ENCODE peak calls at places on chromosomes 3 and 15, in five cellular contexts. O is neural progenitor cell; E is aorta; W is CD8-positive, alpha-beta memory T cell; N is heart right ventricle. R is an unnamed sample.

GRCh38 chr3:194145702-194146101 is 9.8 kb downstream of the HES1 start:
- DNase-seq in N (no peak), E (no peak), W (no peak), O (no peak), R (no peak)

GRCh38 chr3:141538568-141538967 is 51.7 kb downstream of the RASA2 start:
- DNase-seq in E (no peak), W (no peak), O (no peak), N (no peak), R (no peak)

GRCh38 chr15:31128919-31129768 is 27.6 kb upstream of the TRPM1 start:
- DNase-seq in O (peak; percentile 74), W (peak; percentile 63), N (peak; percentile 67), E (peak; percentile 76), R (peak; percentile 60)

GRCh38 chr3:150627557-150627956 is 24.4 kb downstream of the SELENOT start:
- DNase-seq in E (no peak), O (no peak), W (no peak), N (peak; percentile 44), R (no peak)

GRCh38 chr15:24772256-24772655 is 96.7 kb downstream of the NPAP1 start:
- DNase-seq in E (no peak), O (peak; percentile 67), W (no peak), N (no peak), R (no peak)

GRCh38 chr3:32175607-32176197 is 62.8 kb upstream of the CMTM8 start:
- DNase-seq in N (peak; percentile 33), W (peak; percentile 45), O (peak; percentile 90), E (no peak), R (peak; percentile 50)

GRCh38 chr3:61928020-61928419 is 366.6 kb downstream of the PTPRG start:
- DNase-seq in N (no peak), O (no peak), W (no peak), E (no peak), R (no peak)

GRCh38 chr15:80977627-80978036 is 12.0 kb downstream of the MESD start:
- DNase-seq in W (no peak), E (peak; percentile 70), N (peak; percentile 56), O (peak; percentile 82), R (no peak)

GRCh38 chr3:67012564-67012963 is 14.5 kb downstream of the KBTBD8 start:
- DNase-seq in W (no peak), O (no peak), N (no peak), E (no peak), R (no peak)

GRCh38 chr15:58331903-58332675 is 99.7 kb upstream of the LIPC start:
- DNase-seq in O (peak; percentile 38), E (peak; percentile 98), N (peak; percentile 96), W (peak; percentile 41), R (peak; percentile 82)

GRCh38 chr15:31374489-31374888 is 47.9 kb downstream of the KLF13 start:
- DNase-seq in N (no peak), E (no peak), W (no peak), O (no peak), R (no peak)

GRCh38 chr15:58865420-58865880 is 68.0 kb downstream of the SLTM start:
- DNase-seq in E (no peak), O (no peak), N (no peak), W (no peak), R (no peak)

GRCh38 chr3:37856381-37856780 is 5.3 kb upstream of the CTDSPL start:
- DNase-seq in O (no peak), N (peak; percentile 68), E (peak; percentile 58), W (no peak), R (no peak)

GRCh38 chr15:61083781-61084134 is 145.3 kb downstream of the RORA start:
- DNase-seq in W (no peak), N (no peak), O (no peak), E (no peak), R (no peak)

GRCh38 chr15:34791701-34792100 is 3.6 kb downstream of the ACTC1 start:
- DNase-seq in E (no peak), O (no peak), N (no peak), W (no peak), R (no peak)

GRCh38 chr3:59908700-59909099 is 858.9 kb upstream of the CFAP20DC start:
- DNase-seq in O (no peak), W (no peak), E (no peak), N (no peak), R (no peak)

GRCh38 chr3:187987919-187988318 is 166.0 kb upstream of the LPP start:
- DNase-seq in W (no peak), N (no peak), E (no peak), O (no peak), R (peak; percentile 45)

GRCh38 chr15:35023794-35024193 is 35.7 kb upstream of the ZNF770 start:
- DNase-seq in O (no peak), N (no peak), W (no peak), E (no peak), R (no peak)

GRCh38 chr3:23501201-23501824 is 298.2 kb downstream of the UBE2E2 start:
- DNase-seq in O (no peak), W (no peak), E (no peak), N (peak; percentile 62), R (no peak)

GRCh38 chr3:104150724-104151123 is 1216.0 kb upstream of the ALCAM start:
- DNase-seq in N (no peak), E (no peak), O (no peak), W (no peak), R (no peak)

GRCh38 chr3:17927036-17927435 is 184.6 kb upstream of the TBC1D5 start:
- DNase-seq in W (no peak), O (no peak), N (no peak), E (no peak), R (no peak)
- H3K4me1 ChIP-seq in W (no peaks in the 10 kb centered on the region), O (no peaks in the 10 kb centered on the region), N (no peaks in the 10 kb centered on the region), E (no peaks in the 10 kb centered on the region), R (no peaks in the 10 kb centered on the region)

DNA sequence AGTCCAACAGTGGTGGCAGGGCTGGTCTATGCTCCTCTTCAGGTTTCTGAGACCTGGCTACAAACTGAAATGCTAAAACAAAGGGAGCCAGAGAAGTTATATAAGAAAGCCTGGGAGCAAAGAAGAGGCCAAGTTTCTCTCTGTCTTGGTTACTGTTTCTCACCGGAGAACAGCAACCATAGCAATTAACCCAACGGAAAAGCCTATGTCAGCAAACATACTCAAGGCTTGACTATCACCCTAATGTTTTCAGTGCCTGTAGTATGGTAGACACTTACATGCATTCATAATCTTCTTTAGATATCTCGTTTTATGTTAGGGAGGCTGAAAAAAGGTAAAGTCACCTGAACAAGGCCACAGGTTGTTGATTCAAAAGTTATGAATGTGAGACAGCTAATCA is 86.3 kb upstream of the CLSTN2 start:
- DNase-seq in W (no peak), E (no peak), N (no peak), O (no peak), R (no peak)
- H3K4me1 ChIP-seq in W (no peaks in the 10 kb centered on the region), E (no peaks in the 10 kb centered on the region), N (no peaks in the 10 kb centered on the region), O (no peaks in the 10 kb centered on the region), R (no peaks in the 10 kb centered on the region)

DNA sequence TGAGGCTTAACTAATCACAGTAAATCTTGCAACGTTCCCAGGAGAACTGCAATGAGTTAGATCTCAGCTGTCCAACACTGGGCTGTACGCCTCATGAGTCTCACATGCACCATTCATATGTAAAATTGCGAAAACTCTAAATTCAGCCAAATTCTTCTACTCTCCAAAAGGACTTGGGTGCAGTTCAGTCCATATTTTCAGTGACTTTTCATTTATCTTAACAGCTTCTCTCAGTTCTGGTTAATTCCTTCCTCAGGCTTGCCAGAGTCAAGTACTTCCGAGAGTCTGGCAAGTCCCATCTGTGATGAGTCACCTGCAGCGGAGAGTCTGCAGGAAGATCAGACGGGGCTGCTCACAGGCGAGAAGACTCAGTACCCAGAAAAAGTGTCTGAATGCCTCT is 11.5 kb downstream of the CCDC80 start:
- DNase-seq in E (peak; percentile 71), W (no peak), O (no peak), N (peak; percentile 50), R (no peak)
- H3K4me1 ChIP-seq in E (no peaks in the 10 kb centered on the region), W (no peaks in the 10 kb centered on the region), O (peaks cover 42% of the 10 kb centered on the region), N (peaks cover 8% of the 10 kb centered on the region), R (no peaks in the 10 kb centered on the region)

GRCh38 chr3:134790099-134790498 is 5.0 kb upstream of the EPHB1 start:
- DNase-seq in W (no peak), O (no peak), N (no peak), E (no peak), R (no peak)
- H3K4me1 ChIP-seq in W (no peaks in the 10 kb centered on the region), O (no peaks in the 10 kb centered on the region), N (no peaks in the 10 kb centered on the region), E (no peaks in the 10 kb centered on the region), R (no peaks in the 10 kb centered on the region)

GRCh38 chr3:14306167-14306566 is 96.2 kb upstream of the SLC6A6 start:
- DNase-seq in N (peak; percentile 24), O (no peak), E (no peak), W (no peak), R (no peak)
- H3K4me1 ChIP-seq in N (peaks cover 10% of the 10 kb centered on the region), O (no peaks in the 10 kb centered on the region), E (no peaks in the 10 kb centered on the region), W (no peaks in the 10 kb centered on the region), R (peaks cover 9% of the 10 kb centered on the region)

GRCh38 chr15:74421302-74422245 is 12.2 kb downstream of the SEMA7A start:
- DNase-seq in E (no peak), N (no peak), W (no peak), O (no peak), R (no peak)
- H3K4me1 ChIP-seq in E (no peaks in the 10 kb centered on the region), N (peaks cover 24% of the 10 kb centered on the region), W (peaks cover 17% of the 10 kb centered on the region), O (peaks cover 27% of the 10 kb centered on the region), R (no peaks in the 10 kb centered on the region)

GRCh38 chr3:152346740-152347139 is 78.0 kb downstream of the MBNL1 start:
- DNase-seq in O (no peak), W (no peak), E (no peak), N (no peak), R (no peak)
- H3K4me1 ChIP-seq in O (no peaks in the 10 kb centered on the region), W (peaks cover 62% of the 10 kb centered on the region), E (peaks cover 10% of the 10 kb centered on the region), N (peaks cover 51% of the 10 kb centered on the region), R (peaks cover 88% of the 10 kb centered on the region)

GRCh38 chr3:43764471-43764870 is 73.7 kb downstream of the ABHD5 start:
- DNase-seq in E (no peak), O (no peak), W (no peak), N (no peak), R (no peak)

GRCh38 chr3:43765417-43766030 is 74.8 kb downstream of the ABHD5 start:
- DNase-seq in W (no peak), N (no peak), E (no peak), O (no peak), R (no peak)

GRCh38 chr3:43769097-43769470 is 78.3 kb downstream of the ABHD5 start:
- DNase-seq in O (no peak), E (no peak), N (no peak), W (no peak), R (no peak)

GRCh38 chr3:43768594-43768993 is 77.9 kb downstream of the ABHD5 start:
- DNase-seq in O (no peak), N (peak; percentile 28), W (no peak), E (peak; percentile 60), R (no peak)

DNA sequence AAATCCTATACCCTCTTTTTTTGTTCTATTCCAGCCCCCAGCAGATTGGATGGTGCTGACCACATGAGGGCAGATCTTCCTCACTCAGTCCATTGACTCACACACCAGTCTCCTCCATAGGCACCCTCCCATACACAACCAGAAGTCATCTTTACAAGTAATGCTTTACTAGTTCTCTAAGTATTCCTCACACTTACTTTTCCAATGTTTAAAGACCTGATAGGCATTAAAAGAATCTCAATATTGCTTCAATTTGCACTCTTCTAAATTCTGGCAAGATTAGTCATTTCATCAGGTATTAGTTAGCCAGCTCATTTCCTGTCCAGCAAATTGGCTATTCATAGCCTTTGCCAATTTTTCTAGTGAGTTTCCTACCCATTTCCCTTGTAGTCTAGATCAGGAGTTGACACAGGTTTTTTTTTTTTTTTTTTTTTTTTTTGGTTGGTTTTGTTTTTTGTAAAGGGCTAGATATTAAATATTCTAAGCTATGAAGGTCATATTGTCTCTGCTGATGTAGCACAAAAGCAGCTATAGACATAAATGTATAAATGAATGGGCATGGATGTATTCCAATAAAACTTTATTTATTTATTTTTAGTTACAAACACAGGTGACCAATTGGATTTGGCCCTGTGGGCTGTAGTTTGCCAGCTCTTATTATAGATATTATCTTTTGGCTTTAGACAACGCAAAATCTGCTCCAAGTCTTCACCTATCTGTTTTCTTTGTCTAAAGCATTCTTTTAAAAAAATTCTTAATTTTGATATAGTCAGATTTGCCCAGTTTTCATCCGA is 76.1 kb downstream of the ABHD5 start:
- DNase-seq in N (no peak), E (no peak), W (no peak), O (no peak), R (no peak)
- H3K4me1 ChIP-seq in N (peaks cover 26% of the 10 kb centered on the region), E (no peaks in the 10 kb centered on the region), W (peaks cover 19% of the 10 kb centered on the region), O (no peaks in the 10 kb centered on the region), R (peaks cover 31% of the 10 kb centered on the region)